ENCODE peak calls at places on chromosomes 11 and 22, in ten cellular contexts. One of them, this sample, is unnamed.
A peak's percentile ranks its signal among the peaks of the same experiment; 100 is the strongest.

GRCh38 chr11:122731500-122731913 is 76.0 kb downstream of the UBASH3B start:
- DNase-seq in Calu3: no peak
- DNase-seq in HFFc6: peak; percentile 95
- DNase-seq in A549: peak; percentile 79
- DNase-seq in lung: no peak
- DNase-seq in ovary: no peak
- DNase-seq in pancreas: no peak
- DNase-seq in progenitor cell of endocrine pancreas: no peak
- DNase-seq in mesothelial cell of epicardium: no peak
- DNase-seq in brain microvascular endothelial cell: peak; percentile 98
- DNase-seq in this sample: no peak

GRCh38 chr11:60905551-60906113 is 753 bp downstream of the PRPF19 start:
- DNase-seq in mesothelial cell of epicardium: no peak
- DNase-seq in HFFc6: peak; percentile 48
- DNase-seq in progenitor cell of endocrine pancreas: no peak
- DNase-seq in ovary: no peak
- DNase-seq in lung: no peak
- DNase-seq in pancreas: no peak
- DNase-seq in A549: no peak
- DNase-seq in Calu3: no peak
- DNase-seq in brain microvascular endothelial cell: no peak
- DNase-seq in this sample: no peak

GRCh38 chr11:74570266-74571061 is 21.9 kb upstream of the POLD3 start:
- DNase-seq in mesothelial cell of epicardium: no peak
- DNase-seq in A549: peak; percentile 70
- DNase-seq in lung: no peak
- DNase-seq in pancreas: no peak
- DNase-seq in ovary: peak; percentile 31
- DNase-seq in Calu3: peak; percentile 70
- DNase-seq in brain microvascular endothelial cell: peak; percentile 58
- DNase-seq in progenitor cell of endocrine pancreas: no peak
- DNase-seq in HFFc6: peak; percentile 45
- DNase-seq in this sample: peak; percentile 36

GRCh38 chr11:45932217-45932616 is 9.8 kb downstream of the LARGE2 start:
- DNase-seq in mesothelial cell of epicardium: no peak
- DNase-seq in pancreas: no peak
- DNase-seq in A549: no peak
- DNase-seq in progenitor cell of endocrine pancreas: no peak
- DNase-seq in HFFc6: no peak
- DNase-seq in lung: no peak
- DNase-seq in ovary: no peak
- DNase-seq in Calu3: no peak
- DNase-seq in brain microvascular endothelial cell: no peak
- DNase-seq in this sample: no peak

GRCh38 chr11:94632356-94632755 is 65.2 kb downstream of the PIWIL4 start:
- DNase-seq in ovary: no peak
- DNase-seq in lung: no peak
- DNase-seq in pancreas: no peak
- DNase-seq in mesothelial cell of epicardium: no peak
- DNase-seq in A549: no peak
- DNase-seq in HFFc6: no peak
- DNase-seq in progenitor cell of endocrine pancreas: no peak
- DNase-seq in brain microvascular endothelial cell: no peak
- DNase-seq in Calu3: no peak
- DNase-seq in this sample: no peak

GRCh38 chr22:19891350-19892248 is 36.9 kb upstream of the GNB1L start:
- DNase-seq in ovary: no peak
- DNase-seq in brain microvascular endothelial cell: peak; percentile 84
- DNase-seq in mesothelial cell of epicardium: no peak
- DNase-seq in progenitor cell of endocrine pancreas: no peak
- DNase-seq in Calu3: no peak
- DNase-seq in HFFc6: peak; percentile 77
- DNase-seq in A549: no peak
- DNase-seq in lung: no peak
- DNase-seq in pancreas: no peak
- DNase-seq in this sample: peak; percentile 95

GRCh38 chr22:49613871-49614270 is 213.8 kb downstream of the BRD1 start:
- DNase-seq in HFFc6: no peak
- DNase-seq in ovary: no peak
- DNase-seq in pancreas: no peak
- DNase-seq in progenitor cell of endocrine pancreas: no peak
- DNase-seq in brain microvascular endothelial cell: no peak
- DNase-seq in Calu3: no peak
- DNase-seq in mesothelial cell of epicardium: no peak
- DNase-seq in lung: no peak
- DNase-seq in A549: no peak
- DNase-seq in this sample: no peak

GRCh38 chr11:6705905-6706535 is 22.9 kb upstream of the MRPL17 start:
- DNase-seq in Calu3: peak; percentile 50
- DNase-seq in ovary: peak; percentile 45
- DNase-seq in brain microvascular endothelial cell: peak; percentile 69
- DNase-seq in mesothelial cell of epicardium: no peak
- DNase-seq in A549: peak; percentile 45
- DNase-seq in progenitor cell of endocrine pancreas: peak; percentile 16
- DNase-seq in HFFc6: peak; percentile 63
- DNase-seq in lung: no peak
- DNase-seq in pancreas: no peak
- DNase-seq in this sample: no peak

GRCh38 chr11:72614381-72614780 is 59.8 kb downstream of the PDE2A start:
- DNase-seq in pancreas: no peak
- DNase-seq in brain microvascular endothelial cell: no peak
- DNase-seq in HFFc6: no peak
- DNase-seq in ovary: no peak
- DNase-seq in Calu3: no peak
- DNase-seq in mesothelial cell of epicardium: no peak
- DNase-seq in A549: no peak
- DNase-seq in progenitor cell of endocrine pancreas: no peak
- DNase-seq in lung: no peak
- DNase-seq in this sample: no peak

GRCh38 chr11:116563028-116563712 is 209.6 kb downstream of the BUD13 start:
- DNase-seq in lung: peak; percentile 70
- DNase-seq in progenitor cell of endocrine pancreas: no peak
- DNase-seq in brain microvascular endothelial cell: no peak
- DNase-seq in mesothelial cell of epicardium: no peak
- DNase-seq in A549: peak; percentile 57
- DNase-seq in ovary: no peak
- DNase-seq in HFFc6: peak; percentile 49
- DNase-seq in Calu3: peak; percentile 18
- DNase-seq in pancreas: peak; percentile 17
- DNase-seq in this sample: no peak

GRCh38 chr22:19201130-19201857 is 22.8 kb upstream of the SLC25A1 start:
- DNase-seq in Calu3: no peak
- DNase-seq in mesothelial cell of epicardium: no peak
- DNase-seq in pancreas: no peak
- DNase-seq in A549: no peak
- DNase-seq in brain microvascular endothelial cell: no peak
- DNase-seq in ovary: no peak
- DNase-seq in HFFc6: no peak
- DNase-seq in progenitor cell of endocrine pancreas: no peak
- DNase-seq in lung: no peak
- DNase-seq in this sample: no peak

GRCh38 chr11:35857922-35858321 is 85.9 kb upstream of the LDLRAD3 start:
- DNase-seq in ovary: no peak
- DNase-seq in pancreas: no peak
- DNase-seq in Calu3: no peak
- DNase-seq in HFFc6: no peak
- DNase-seq in lung: no peak
- DNase-seq in mesothelial cell of epicardium: no peak
- DNase-seq in A549: no peak
- DNase-seq in progenitor cell of endocrine pancreas: no peak
- DNase-seq in brain microvascular endothelial cell: no peak
- DNase-seq in this sample: no peak

DNA sequence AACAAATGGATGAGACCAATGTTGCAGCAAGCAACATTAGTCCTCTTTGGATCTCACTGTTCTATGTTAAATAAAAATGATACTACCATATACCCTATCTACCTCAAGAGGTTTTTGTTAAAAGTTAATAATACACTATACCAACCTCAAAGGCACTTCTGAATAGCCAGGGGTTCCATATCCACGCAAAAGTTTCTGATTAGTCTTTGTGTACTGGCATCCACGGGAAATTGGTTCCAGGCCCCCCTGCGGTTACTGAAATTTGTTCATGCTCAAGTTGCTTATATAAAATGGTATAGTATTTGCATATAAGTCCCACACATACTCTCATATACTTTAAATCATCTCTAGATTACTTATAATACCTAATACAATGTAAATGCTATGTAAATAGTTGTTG is 585.7 kb downstream of the INSC start:
- DNase-seq in lung: no peak
- DNase-seq in ovary: no peak
- DNase-seq in Calu3: no peak
- DNase-seq in A549: no peak
- DNase-seq in progenitor cell of endocrine pancreas: no peak
- DNase-seq in brain microvascular endothelial cell: no peak
- DNase-seq in mesothelial cell of epicardium: no peak
- DNase-seq in pancreas: no peak
- DNase-seq in HFFc6: no peak
- DNase-seq in this sample: no peak
- TF ChIP-seq CTCF in lung: no peak
- TF ChIP-seq CTCF in ovary: no peak
- TF ChIP-seq CTCF in Calu3: no peak
- TF ChIP-seq CTCF in A549: no peak
- TF ChIP-seq CTCF in progenitor cell of endocrine pancreas: no peak
- TF ChIP-seq CTCF in brain microvascular endothelial cell: no peak
- TF ChIP-seq CTCF in mesothelial cell of epicardium: no peak
- TF ChIP-seq CTCF in pancreas: no peak
- TF ChIP-seq CTCF in HFFc6: no peak
- TF ChIP-seq CTCF in this sample: no peak

GRCh38 chr22:42536166-42536565 is 16.6 kb upstream of the RRP7A start:
- DNase-seq in mesothelial cell of epicardium: no peak
- DNase-seq in HFFc6: no peak
- DNase-seq in progenitor cell of endocrine pancreas: no peak
- DNase-seq in lung: no peak
- DNase-seq in Calu3: no peak
- DNase-seq in pancreas: no peak
- DNase-seq in ovary: no peak
- DNase-seq in A549: no peak
- DNase-seq in brain microvascular endothelial cell: no peak
- DNase-seq in this sample: no peak

GRCh38 chr22:42528591-42529307 is 9.2 kb upstream of the RRP7A start:
- DNase-seq in progenitor cell of endocrine pancreas: no peak
- DNase-seq in brain microvascular endothelial cell: no peak
- DNase-seq in ovary: no peak
- DNase-seq in pancreas: no peak
- DNase-seq in mesothelial cell of epicardium: no peak
- DNase-seq in A549: no peak
- DNase-seq in lung: no peak
- DNase-seq in HFFc6: no peak
- DNase-seq in Calu3: no peak
- DNase-seq in this sample: no peak

DNA sequence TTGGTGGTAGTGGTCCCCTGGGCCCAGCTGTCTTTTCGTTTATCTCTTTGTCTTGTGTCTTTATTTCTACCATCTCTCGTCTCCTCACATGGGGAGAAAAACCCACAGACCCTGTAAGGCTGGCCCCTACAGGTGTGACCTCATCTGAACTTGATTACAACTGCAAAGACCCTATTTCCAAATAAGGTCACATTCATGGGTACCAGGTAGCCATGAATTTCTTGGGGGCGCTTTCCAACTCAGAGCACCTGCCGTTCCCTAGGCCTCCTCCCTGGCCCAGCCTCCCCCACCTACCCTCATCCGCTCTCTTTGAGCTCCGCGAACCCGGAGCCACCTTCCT is 14.0 kb upstream of the RRP7A start:
- DNase-seq in ovary: no peak
- DNase-seq in mesothelial cell of epicardium: no peak
- DNase-seq in progenitor cell of endocrine pancreas: no peak
- DNase-seq in brain microvascular endothelial cell: no peak
- DNase-seq in pancreas: no peak
- DNase-seq in Calu3: no peak
- DNase-seq in A549: no peak
- DNase-seq in HFFc6: no peak
- DNase-seq in lung: no peak
- DNase-seq in this sample: no peak
- TF ChIP-seq CTCF in ovary: no peak
- TF ChIP-seq CTCF in mesothelial cell of epicardium: no peak
- TF ChIP-seq CTCF in progenitor cell of endocrine pancreas: no peak
- TF ChIP-seq CTCF in brain microvascular endothelial cell: no peak
- TF ChIP-seq CTCF in pancreas: no peak
- TF ChIP-seq CTCF in Calu3: no peak
- TF ChIP-seq CTCF in A549: no peak
- TF ChIP-seq CTCF in HFFc6: no peak
- TF ChIP-seq CTCF in lung: no peak
- TF ChIP-seq CTCF in this sample: no peak

DNA sequence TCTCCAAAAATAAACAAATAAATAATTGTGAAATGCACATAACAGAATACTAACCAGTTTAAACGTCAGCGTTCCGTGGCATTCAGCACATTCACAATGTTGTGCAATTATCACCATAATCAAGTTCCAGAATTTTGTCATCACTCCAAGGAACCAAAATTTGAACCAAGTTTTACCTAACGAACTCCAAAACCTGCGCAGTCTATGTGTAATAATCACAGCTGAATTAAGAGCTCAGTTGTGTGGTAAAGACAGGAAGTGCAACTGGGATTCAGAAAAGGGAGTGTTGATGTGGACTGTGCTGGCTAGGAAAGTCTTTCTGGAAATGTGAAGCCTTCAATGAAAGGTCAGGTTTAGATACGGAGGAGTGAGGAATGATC is 5.4 kb upstream of the MCAM start:
- DNase-seq in brain microvascular endothelial cell: no peak
- DNase-seq in ovary: no peak
- DNase-seq in mesothelial cell of epicardium: no peak
- DNase-seq in A549: no peak
- DNase-seq in pancreas: no peak
- DNase-seq in lung: no peak
- DNase-seq in progenitor cell of endocrine pancreas: no peak
- DNase-seq in Calu3: no peak
- DNase-seq in HFFc6: no peak
- DNase-seq in this sample: no peak
- TF ChIP-seq CTCF in brain microvascular endothelial cell: peak; percentile 8
- TF ChIP-seq CTCF in ovary: no peak
- TF ChIP-seq CTCF in mesothelial cell of epicardium: no peak
- TF ChIP-seq CTCF in A549: no peak
- TF ChIP-seq CTCF in pancreas: no peak
- TF ChIP-seq CTCF in lung: no peak
- TF ChIP-seq CTCF in progenitor cell of endocrine pancreas: no peak
- TF ChIP-seq CTCF in Calu3: no peak
- TF ChIP-seq CTCF in HFFc6: no peak
- TF ChIP-seq CTCF in this sample: no peak

DNA sequence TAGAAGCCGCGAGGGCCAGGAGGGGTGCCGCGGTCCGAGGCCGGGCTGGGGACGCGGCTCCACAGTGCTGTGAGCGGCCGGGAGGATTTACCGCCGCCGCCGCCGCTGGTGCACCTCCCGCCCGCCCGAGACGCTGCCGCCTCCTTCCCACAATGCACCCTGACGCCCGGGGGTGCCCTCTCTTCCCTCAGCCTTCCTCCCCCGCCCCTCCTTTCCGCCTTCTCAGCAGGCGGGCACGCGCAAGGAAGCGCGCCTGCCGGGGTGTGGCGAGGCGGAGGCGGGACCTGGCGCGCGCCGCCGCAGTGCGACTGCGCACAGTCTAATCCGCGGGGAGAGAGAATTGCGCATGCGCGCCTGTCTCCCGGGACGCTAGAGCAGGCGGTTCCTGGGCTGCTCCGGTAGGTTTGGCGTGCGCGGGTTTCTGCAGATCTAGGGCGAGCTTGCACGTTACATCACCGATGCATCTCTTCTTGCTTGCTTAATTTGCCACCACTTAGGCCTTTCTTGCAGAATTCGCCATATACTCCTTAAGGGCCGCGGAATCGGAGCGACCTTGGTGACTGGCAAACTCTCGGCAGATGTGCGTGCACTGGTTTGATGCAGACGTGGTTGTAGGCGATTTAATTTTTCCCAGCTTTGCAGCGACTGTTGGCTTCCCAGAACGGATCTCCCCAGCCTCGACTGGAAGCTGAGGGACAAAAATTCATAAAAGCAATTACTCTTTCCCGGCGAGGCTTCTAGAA is at the start of the genes GVQW3 and THAP12:
- DNase-seq in ovary: peak; percentile 98
- DNase-seq in Calu3: peak; percentile 97
- DNase-seq in A549: peak; percentile 98
- DNase-seq in HFFc6: peak; percentile 95
- DNase-seq in mesothelial cell of epicardium: peak; percentile 97
- DNase-seq in pancreas: peak; percentile 98
- DNase-seq in progenitor cell of endocrine pancreas: peak; percentile 97
- DNase-seq in brain microvascular endothelial cell: peak; percentile 95
- DNase-seq in lung: peak; percentile 98
- DNase-seq in this sample: peak; percentile 93
- TF ChIP-seq CTCF in ovary: no peak
- TF ChIP-seq CTCF in Calu3: no peak
- TF ChIP-seq CTCF in A549: peak; percentile 42
- TF ChIP-seq CTCF in HFFc6: no peak
- TF ChIP-seq CTCF in mesothelial cell of epicardium: no peak
- TF ChIP-seq CTCF in pancreas: no peak
- TF ChIP-seq CTCF in progenitor cell of endocrine pancreas: peak; percentile 21
- TF ChIP-seq CTCF in brain microvascular endothelial cell: peak; percentile 1
- TF ChIP-seq CTCF in lung: no peak
- TF ChIP-seq CTCF in this sample: peak; percentile 21